ENCODE peak calls at places on chromosomes 6 and 20, in nine cellular contexts. E is stimulated activated CD4-positive, alpha-beta T cell treated with anti-CD3 and anti-CD28 coated beads, TNF-alpha, amount 100 ng/mL, for 24 hours; R is nephron progenitor cell; H is left lobe of liver; N is Daoy; G is amniotic epithelial cell; C is AG04450; D is hepatic stellate cell; L is BJ. Z is an unnamed sample.

GRCh38 chr20:58843128-58843556 is 7.6 kb downstream of the GNAS-AS1 start:
- DNase-seq in E (no peak), D (no peak), L (no peak), C (no peak), N (no peak), R (no peak), H (no peak), G (no peak), Z (no peak)

GRCh38 chr6:51842487-51843469 is 244.6 kb downstream of the PKHD1 start:
- DNase-seq in H (no peak), G (no peak), R (peak), N (no peak), L (no peak), D (no peak), C (no peak), E (no peak), Z (no peak)

GRCh38 chr6:111540971-111541719 is 58.1 kb upstream of the REV3L start:
- DNase-seq in N (no peak), H (no peak), D (no peak), L (no peak), E (no peak), R (no peak), C (no peak), G (no peak), Z (no peak)

GRCh38 chr6:134063966-134064445 is 11.6 kb upstream of the SLC2A12 start:
- DNase-seq in R (peak), L (no peak), C (peak), G (peak), E (peak), H (peak), D (peak), N (peak), Z (no peak)

GRCh38 chr6:46925563-46926253 is 4.0 kb upstream of the ADGRF5 start:
- DNase-seq in H (no peak), L (peak), N (peak), G (peak), D (no peak), E (no peak), C (no peak), R (no peak), Z (no peak)

GRCh38 chr6:70884074-70884983 is 72.5 kb downstream of the B3GAT2 start:
- DNase-seq in G (peak), N (peak), E (peak), C (peak), H (peak), R (peak), D (peak), L (no peak), Z (no peak)

GRCh38 chr20:62728781-62729300 is 20.2 kb downstream of the NTSR1 start:
- DNase-seq in C (no peak), E (no peak), H (no peak), L (no peak), G (no peak), D (no peak), N (no peak), R (peak), Z (peak)

GRCh38 chr6:157244175-157244574 is 79.1 kb downstream of the TMEM242 start:
- DNase-seq in D (peak), L (peak), N (no peak), G (peak), R (no peak), C (no peak), E (no peak), H (no peak), Z (no peak)

GRCh38 chr6:159464827-159465226 is 228.2 kb downstream of the SOD2 start:
- DNase-seq in N (no peak), E (no peak), L (no peak), D (no peak), R (no peak), H (no peak), C (no peak), G (no peak), Z (no peak)

GRCh38 chr6:135088818-135089809 is 34.5 kb upstream of the HBS1L start:
- DNase-seq in G (peak), H (no peak), L (peak), R (no peak), E (no peak), C (peak), N (peak), D (no peak), Z (no peak)

GRCh38 chr20:3165473-3166337 is 6.0 kb upstream of the FASTKD5 start:
- DNase-seq in N (peak), D (peak), G (no peak), L (no peak), E (no peak), C (no peak), R (no peak), H (peak), Z (no peak)

GRCh38 chr6:16318538-16318937 is 80.2 kb downstream of the GMPR start:
- DNase-seq in G (peak), H (no peak), L (peak), E (no peak), C (no peak), N (peak), R (no peak), D (peak), Z (no peak)

GRCh38 chr6:159254186-159254585 is 85.0 kb downstream of the FNDC1 start:
- DNase-seq in N (no peak), C (no peak), L (peak), G (no peak), D (no peak), E (no peak), H (no peak), R (no peak), Z (no peak)

GRCh38 chr20:38231786-38232130 is 28.8 kb downstream of the KIAA1755 start:
- DNase-seq in G (no peak), C (no peak), N (no peak), R (no peak), E (no peak), H (no peak), L (no peak), D (no peak), Z (no peak)

GRCh38 chr6:42041131-42042055 is 8.9 kb upstream of the TAF8 start:
- DNase-seq in H (no peak), L (no peak), C (no peak), E (no peak), G (peak), R (no peak), N (no peak), D (no peak), Z (peak)

GRCh38 chr6:1094306-1094705 is 217.6 kb upstream of the FOXQ1 start:
- DNase-seq in R (no peak), H (no peak), E (no peak), D (no peak), N (no peak), G (peak), C (peak), L (peak), Z (no peak)